ENCODE peak calls at places on chromosomes 16 and 17, in five cellular contexts. Y is T-helper 2 cell, G is GM04504, C is germinal center, O is cerebellar cortex. P is an unnamed sample.
A peak's percentile ranks its signal among the peaks of the same experiment; 100 is the strongest.

GRCh38 chr16:27449434-27450188 is 47.6 kb downstream of the IL21R start:
- DNase-seq in G (no peak), O (no peak), C (peak; percentile 73), Y (peak; percentile 98), P (peak; percentile 48)

GRCh38 chr17:42928714-42929496 is 28.3 kb downstream of the G6PC1 start:
- DNase-seq in G (peak; percentile 68), Y (no peak), O (peak; percentile 61), C (peak; percentile 62), P (no peak)

GRCh38 chr16:58854392-58854791 is 120.3 kb upstream of the GOT2 start:
- DNase-seq in C (no peak), Y (no peak), G (no peak), O (no peak), P (no peak)

GRCh38 chr17:74245145-74245817 is 28.8 kb upstream of the DNAI2 start:
- DNase-seq in O (peak; percentile 26), G (no peak), Y (no peak), C (no peak), P (no peak)

GRCh38 chr17:3851461-3852100 is 5.5 kb upstream of the NCBP3 start:
- DNase-seq in G (no peak), O (no peak), C (no peak), Y (no peak), P (no peak)

GRCh38 chr17:71726320-71726719 is 394.5 kb upstream of the SOX9 start:
- DNase-seq in O (no peak), Y (no peak), C (no peak), G (no peak), P (no peak)

GRCh38 chr16:68000450-68000849 is 1.2 kb upstream of the DPEP2 start:
- DNase-seq in O (no peak), C (no peak), G (no peak), Y (no peak), P (no peak)

GRCh38 chr16:88809068-88809675 is 2.6 kb downstream of the APRT start:
- DNase-seq in G (no peak), O (peak; percentile 34), C (no peak), Y (no peak), P (no peak)

GRCh38 chr17:45293413-45294211 is 23.2 kb downstream of the MAP3K14 start:
- DNase-seq in Y (no peak), C (no peak), O (peak; percentile 86), G (peak; percentile 91), P (no peak)

GRCh38 chr17:6254036-6254435 is 180.9 kb downstream of the AIPL1 start:
- DNase-seq in C (no peak), O (peak; percentile 67), Y (no peak), G (no peak), P (no peak)

GRCh38 chr16:70267516-70267915 is 15.8 kb upstream of the EXOSC6 start:
- DNase-seq in G (no peak), Y (no peak), C (peak; percentile 51), O (peak; percentile 61), P (no peak)

GRCh38 chr17:76709077-76709950 is 1.5 kb downstream of the MXRA7 start:
- DNase-seq in Y (no peak), C (no peak), O (peak; percentile 83), G (peak; percentile 95), P (no peak)

GRCh38 chr17:47785538-47786123 is 36.0 kb downstream of the OSBPL7 start:
- DNase-seq in G (no peak), Y (no peak), O (no peak), C (no peak), P (no peak)

GRCh38 chr17:56887552-56888467 is 26.0 kb downstream of the TRIM25 start:
- DNase-seq in Y (no peak), O (no peak), C (no peak), G (no peak), P (no peak)

GRCh38 chr17:64155751-64156544 is 26.0 kb upstream of the ERN1 start:
- DNase-seq in G (no peak), C (no peak), Y (no peak), O (no peak), P (no peak)

GRCh38 chr17:27586203-27586701 is 44.7 kb upstream of the LGALS9 start:
- DNase-seq in G (peak; percentile 42), O (no peak), C (no peak), Y (no peak), P (no peak)

GRCh38 chr16:15885560-15886001 is 2.8 kb downstream of the CEP20 start:
- DNase-seq in O (no peak), C (no peak), G (no peak), Y (no peak), P (no peak)

GRCh38 chr17:46273541-46274236 is 21.2 kb upstream of the LRRC37A start:
- DNase-seq in G (no peak), Y (no peak), O (no peak), C (no peak), P (no peak)

GRCh38 chr17:10198509-10199249 is at the start of gene GAS7:
- DNase-seq in G (no peak), O (peak; percentile 26), C (peak; percentile 38), Y (peak; percentile 81), P (no peak)

GRCh38 chr17:80374039-80374731 is 40.8 kb upstream of the ENDOV start:
- DNase-seq in C (no peak), O (no peak), G (no peak), Y (no peak), P (no peak)

GRCh38 chr17:79019631-79020584 is 4.1 kb upstream of the C1QTNF1 start:
- DNase-seq in C (no peak), O (peak; percentile 54), G (no peak), Y (peak; percentile 33), P (peak; percentile 42)

GRCh38 chr16:21684199-21684598 is 20.4 kb downstream of the OTOA start:
- DNase-seq in Y (no peak), G (no peak), O (no peak), C (peak; percentile 69), P (no peak)

GRCh38 chr16:75138636-75139035 is 9.7 kb upstream of the ZFP1 start:
- DNase-seq in O (no peak), Y (no peak), C (no peak), G (no peak), P (no peak)